ENCODE peak calls at places on chromosomes 5 and 9, in ten cellular contexts. O is stimulated activated CD4-positive, alpha-beta T cell treated with anti-CD3 and anti-CD28 coated beads, Interleukin-15, amount 100 ng/mL, for 24 hours; U is foreskin keratinocyte; W is ovary; D is H54; V is amniotic stem cell; G is substantia nigra; K is stomach; R is cerebellar cortex; A is mammary epithelial cell. N is an unnamed sample.

GRCh38 chr5:133396724-133397123 is 215.6 kb downstream of the FSTL4 start:
- DNase-seq in U (no peak), O (peak), W (no peak), R (no peak), K (no peak), V (no peak), A (no peak), D (no peak), G (no peak), N (no peak)

GRCh38 chr5:7565559-7565958 is 169.6 kb downstream of the ADCY2 start:
- DNase-seq in R (peak), G (no peak), U (no peak), A (no peak), K (no peak), D (no peak), V (no peak), O (no peak), W (no peak), N (no peak)

GRCh38 chr5:132419517-132420468 is 50.3 kb downstream of the SLC22A5 start:
- DNase-seq in K (peak), W (peak), R (peak), D (peak), U (no peak), A (peak), G (peak), O (peak), V (peak), N (peak)

GRCh38 chr9:120603601-120604000 is 23.6 kb upstream of the CDK5RAP2 start:
- DNase-seq in D (no peak), A (no peak), O (no peak), V (no peak), G (no peak), K (no peak), R (no peak), U (no peak), W (no peak), N (no peak)

GRCh38 chr5:56941981-56942380 is 9.9 kb downstream of the MIER3 start:
- DNase-seq in V (peak), U (no peak), W (no peak), A (no peak), O (no peak), K (no peak), G (no peak), D (no peak), R (no peak), N (no peak)

GRCh38 chr5:150044334-150044681 is 42.0 kb downstream of the CSF1R start:
- DNase-seq in V (peak), W (no peak), K (no peak), R (no peak), A (peak), O (no peak), D (no peak), U (peak), G (no peak), N (no peak)

GRCh38 chr5:55899344-55899743 is 48.2 kb downstream of the IL31RA start:
- DNase-seq in G (no peak), V (no peak), R (no peak), D (no peak), O (no peak), K (no peak), W (no peak), U (no peak), A (peak), N (no peak)

GRCh38 chr5:4700082-4700481 is 440.0 kb upstream of the ADAMTS16 start:
- DNase-seq in V (no peak), G (peak), R (peak), D (peak), U (peak), W (no peak), K (no peak), A (peak), O (peak), N (peak)

GRCh38 chr5:135308245-135308644 is 90.8 kb downstream of the MACROH2A1 start:
- DNase-seq in W (no peak), O (no peak), V (peak), R (no peak), A (peak), K (no peak), D (no peak), U (no peak), G (no peak), N (no peak)

GRCh38 chr5:141483842-141484241 is 988 bp upstream of the PCDHGC4 start:
- DNase-seq in W (no peak), R (no peak), A (no peak), D (no peak), U (no peak), G (no peak), K (no peak), V (no peak), O (no peak), N (no peak)

GRCh38 chr9:114216081-114216480 is 60.7 kb downstream of the COL27A1 start:
- DNase-seq in R (no peak), V (no peak), K (peak), U (no peak), G (no peak), D (no peak), A (no peak), O (no peak), W (peak), N (peak)

GRCh38 chr9:37029304-37029775 is 4.7 kb downstream of the PAX5 start:
- DNase-seq in G (no peak), A (no peak), W (no peak), O (no peak), U (no peak), R (no peak), K (no peak), D (no peak), V (no peak), N (no peak)

GRCh38 chr5:170225326-170226137 is 7.3 kb upstream of the C5orf58 start:
- DNase-seq in W (peak), D (peak), V (peak), G (no peak), U (peak), A (peak), K (peak), R (peak), O (peak), N (peak)

GRCh38 chr9:98860871-98861293 is 53.4 kb downstream of the GALNT12 start:
- DNase-seq in D (peak), W (peak), A (peak), K (peak), G (peak), U (no peak), R (peak), O (no peak), V (peak), N (peak)

GRCh38 chr5:77017668-77018067 is 12.5 kb upstream of the AGGF1 start:
- DNase-seq in W (no peak), D (no peak), K (no peak), R (no peak), A (no peak), U (no peak), O (no peak), V (no peak), G (no peak), N (no peak)

GRCh38 chr5:54302267-54302687 is 8.1 kb downstream of the ARL15 start:
- DNase-seq in W (no peak), U (peak), O (no peak), G (no peak), A (peak), K (no peak), D (no peak), V (no peak), R (no peak), N (no peak)

GRCh38 chr5:57825026-57825683 is 342.5 kb upstream of the ACTBL2 start:
- DNase-seq in V (peak), A (peak), R (no peak), K (no peak), W (no peak), U (peak), O (no peak), D (no peak), G (no peak), N (no peak)

GRCh38 chr9:79129865-79130480 is 441.8 kb upstream of the TLE4 start:
- DNase-seq in G (no peak), K (peak), U (peak), D (peak), V (peak), O (peak), W (peak), A (peak), R (peak), N (peak)

GRCh38 chr9:35618325-35618727 is at the start of gene CD72:
- DNase-seq in U (no peak), D (no peak), O (no peak), R (no peak), V (no peak), A (no peak), G (no peak), K (no peak), W (no peak), N (peak)

GRCh38 chr5:73918791-73919221 is 292.8 kb downstream of the ARHGEF28 start:
- DNase-seq in K (no peak), G (no peak), D (no peak), W (no peak), V (no peak), U (no peak), A (no peak), R (no peak), O (no peak), N (no peak)

GRCh38 chr9:33445389-33445881 is 2.0 kb downstream of the AQP3 start:
- DNase-seq in D (no peak), K (peak), V (no peak), W (no peak), G (no peak), R (no peak), O (no peak), A (no peak), U (no peak), N (no peak)

GRCh38 chr9:94802795-94803194 is 76.3 kb downstream of the AOPEP start:
- DNase-seq in V (no peak), O (peak), G (no peak), W (no peak), R (no peak), U (peak), D (peak), A (peak), K (no peak), N (no peak)

GRCh38 chr9:88425538-88425950 is 37.3 kb downstream of the SPIN1 start:
- DNase-seq in G (no peak), K (no peak), U (no peak), V (no peak), O (no peak), W (no peak), D (no peak), R (no peak), A (no peak), N (no peak)

GRCh38 chr9:124475158-124475867 is 25.1 kb downstream of the ADGRD2 start:
- DNase-seq in R (no peak), U (no peak), K (no peak), V (no peak), A (no peak), D (no peak), O (no peak), W (no peak), G (no peak), N (no peak)

GRCh38 chr9:105142406-105143092 is 101.9 kb upstream of the SLC44A1 start:
- DNase-seq in K (no peak), A (no peak), U (no peak), W (no peak), D (no peak), V (no peak), R (no peak), O (no peak), G (no peak), N (no peak)

GRCh38 chr9:106820866-106821265 is 42.1 kb upstream of the ZNF462 start:
- DNase-seq in R (no peak), V (no peak), U (peak), W (no peak), O (no peak), A (peak), G (no peak), K (no peak), D (no peak), N (no peak)

GRCh38 chr9:127223266-127223665 is 41.3 kb upstream of the GARNL3 start:
- DNase-seq in G (no peak), R (peak), K (no peak), A (no peak), O (no peak), V (no peak), D (no peak), W (no peak), U (no peak), N (no peak)

GRCh38 chr5:156835905-156836304 is 14.2 kb upstream of the PPP1R2B start:
- DNase-seq in V (no peak), O (no peak), G (no peak), U (no peak), D (no peak), A (no peak), W (no peak), K (no peak), R (no peak), N (no peak)

GRCh38 chr9:121171236-121171635 is 30.4 kb downstream of the RAB14 start:
- DNase-seq in V (no peak), U (no peak), D (no peak), R (no peak), G (no peak), K (no peak), O (no peak), A (no peak), W (no peak), N (no peak)

GRCh38 chr9:78745996-78746395 is 449.1 kb downstream of the PSAT1 start:
- DNase-seq in O (no peak), A (peak), W (no peak), D (no peak), U (no peak), R (no peak), V (no peak), K (no peak), G (no peak), N (no peak)

GRCh38 chr5:78989080-78989479 is 4.0 kb upstream of the ARSB start:
- DNase-seq in V (no peak), R (no peak), A (no peak), W (no peak), U (no peak), D (no peak), K (no peak), G (no peak), O (no peak), N (no peak)

GRCh38 chr5:138869763-138870500 is 5.2 kb downstream of the LRRTM2 start:
- DNase-seq in G (no peak), U (peak), D (no peak), O (peak), R (peak), A (peak), W (no peak), V (no peak), K (no peak), N (no peak)

GRCh38 chr9:27272103-27272502 is 24.8 kb downstream of the EQTN start:
- DNase-seq in R (no peak), G (no peak), K (no peak), D (no peak), A (no peak), O (no peak), V (no peak), U (no peak), W (no peak), N (no peak)

GRCh38 chr5:14706615-14707021 is 42.1 kb downstream of the OTULIN start:
- DNase-seq in D (no peak), O (peak), G (no peak), R (no peak), W (no peak), K (no peak), V (no peak), A (peak), U (peak), N (no peak)

GRCh38 chr5:154575869-154576806 is 98.1 kb upstream of the HAND1 start:
- DNase-seq in G (no peak), R (no peak), K (no peak), A (no peak), W (no peak), D (no peak), O (no peak), U (no peak), V (no peak), N (no peak)

GRCh38 chr5:170534177-170534576 is 30.4 kb downstream of the KCNIP1 start:
- DNase-seq in W (no peak), U (no peak), K (no peak), A (no peak), O (no peak), V (no peak), G (no peak), D (no peak), R (no peak), N (no peak)

GRCh38 chr9:137945581-137945980 is 68.0 kb downstream of the CACNA1B start:
- DNase-seq in K (no peak), A (peak), U (peak), D (no peak), W (no peak), R (no peak), G (no peak), V (no peak), O (no peak), N (no peak)

GRCh38 chr5:90201923-90202322 is 207.6 kb downstream of the CETN3 start:
- DNase-seq in O (no peak), A (peak), V (no peak), D (peak), K (no peak), U (peak), G (no peak), R (no peak), W (no peak), N (no peak)

GRCh38 chr9:92151691-92152393 is 36.6 kb upstream of the SPTLC1 start:
- DNase-seq in A (peak), R (peak), D (peak), V (no peak), O (no peak), G (no peak), U (peak), W (no peak), K (no peak), N (no peak)